ENCODE peak calls at places on chromosome 21, in seven cellular contexts. P is D341Med, T is T47D, W is nucleus accumbens, F is fibroblast of villous mesenchyme, I is lung microvascular endothelial cell, S is NCI-H748 treated with DMSO at 0.1 percent for 48 hours. J is an unnamed sample.

GRCh38 chr21:14916676-14917141 is 148.1 kb downstream of the NRIP1 start:
- DNase-seq in P (no peak), T (no peak), W (no peak), F (peak), I (no peak), S (no peak), J (no peak)

GRCh38 chr21:31866077-31866511 is 6.7 kb upstream of the HUNK start:
- DNase-seq in P (peak), T (peak), W (peak), F (peak), I (peak), S (peak), J (peak)

GRCh38 chr21:31354604-31355443 is 10.8 kb upstream of the TIAM1 start:
- DNase-seq in P (no peak), T (no peak), W (no peak), F (peak), I (peak), S (no peak), J (no peak)

GRCh38 chr21:37514038-37514665 is 147.6 kb downstream of the DYRK1A start:
- DNase-seq in P (no peak), T (no peak), W (no peak), F (no peak), I (no peak), S (no peak), J (no peak)

GRCh38 chr21:44437371-44437695 is 18.0 kb upstream of the LRRC3 start:
- DNase-seq in P (no peak), T (no peak), W (no peak), F (no peak), I (no peak), S (no peak), J (no peak)

GRCh38 chr21:39712976-39713375 is 32.0 kb upstream of the IGSF5 start:
- DNase-seq in P (no peak), T (no peak), W (no peak), F (no peak), I (no peak), S (peak), J (no peak)

GRCh38 chr21:29218749-29219148 is 80.0 kb upstream of the BACH1 start:
- DNase-seq in P (no peak), T (no peak), W (no peak), F (no peak), I (no peak), S (peak), J (no peak)

GRCh38 chr21:35423694-35424093 is 374.6 kb upstream of the RUNX1 start:
- DNase-seq in P (no peak), T (no peak), W (no peak), F (no peak), I (no peak), S (no peak), J (no peak)

GRCh38 chr21:33212159-33212851 is 17.4 kb upstream of the IFNAR2 start:
- DNase-seq in P (no peak), T (no peak), W (no peak), F (peak), I (no peak), S (no peak), J (no peak)

GRCh38 chr21:34360488-34361241 is 3.1 kb upstream of the KCNE2 start:
- DNase-seq in P (no peak), T (no peak), W (no peak), F (no peak), I (no peak), S (no peak), J (no peak)

GRCh38 chr21:32386195-32386870 is 6.5 kb downstream of the URB1 start:
- DNase-seq in P (no peak), T (no peak), W (no peak), F (no peak), I (peak), S (no peak), J (no peak)

GRCh38 chr21:27722095-27722494 is 755.2 kb upstream of the ADAMTS5 start:
- DNase-seq in P (no peak), T (no peak), W (no peak), F (no peak), I (no peak), S (no peak), J (no peak)